ENCODE peak calls at places on chromosomes 7 and 10, in ten cellular contexts. One of them, this sample, is unnamed.

GRCh38 chr7:80791509-80791929 is 127.3 kb downstream of the SEMA3C start:
- DNase-seq in fibroblast of lung: no peak
- DNase-seq in dorsolateral prefrontal cortex: no peak
- DNase-seq in fibroblast of pulmonary artery: no peak
- DNase-seq in IMR-90: no peak
- DNase-seq in GM06990: no peak
- DNase-seq in astrocyte of the cerebellum: no peak
- DNase-seq in cardiac fibroblast: peak
- DNase-seq in brain microvascular endothelial cell: no peak
- DNase-seq in left ventricle myocardium inferior: no peak
- DNase-seq in this sample: no peak

GRCh38 chr7:154409703-154410311 is 357.6 kb downstream of the DPP6 start:
- DNase-seq in fibroblast of lung: peak
- DNase-seq in dorsolateral prefrontal cortex: no peak
- DNase-seq in fibroblast of pulmonary artery: peak
- DNase-seq in IMR-90: no peak
- DNase-seq in GM06990: no peak
- DNase-seq in astrocyte of the cerebellum: no peak
- DNase-seq in cardiac fibroblast: peak
- DNase-seq in brain microvascular endothelial cell: no peak
- DNase-seq in left ventricle myocardium inferior: no peak
- DNase-seq in this sample: no peak

GRCh38 chr10:60521974-60522405 is 132.3 kb upstream of the ANK3 start:
- DNase-seq in fibroblast of lung: no peak
- DNase-seq in dorsolateral prefrontal cortex: no peak
- DNase-seq in fibroblast of pulmonary artery: peak
- DNase-seq in IMR-90: peak
- DNase-seq in GM06990: no peak
- DNase-seq in astrocyte of the cerebellum: peak
- DNase-seq in cardiac fibroblast: peak
- DNase-seq in brain microvascular endothelial cell: peak
- DNase-seq in left ventricle myocardium inferior: no peak
- DNase-seq in this sample: no peak

GRCh38 chr7:128829391-128830166 is 627 bp upstream of the FLNC start:
- DNase-seq in fibroblast of lung: peak
- DNase-seq in dorsolateral prefrontal cortex: no peak
- DNase-seq in fibroblast of pulmonary artery: peak
- DNase-seq in IMR-90: peak
- DNase-seq in GM06990: no peak
- DNase-seq in astrocyte of the cerebellum: no peak
- DNase-seq in cardiac fibroblast: peak
- DNase-seq in brain microvascular endothelial cell: peak
- DNase-seq in left ventricle myocardium inferior: no peak
- DNase-seq in this sample: no peak

GRCh38 chr10:5040781-5041470 is 37.3 kb upstream of the AKR1C2 start:
- DNase-seq in fibroblast of lung: no peak
- DNase-seq in dorsolateral prefrontal cortex: no peak
- DNase-seq in fibroblast of pulmonary artery: peak
- DNase-seq in IMR-90: peak
- DNase-seq in GM06990: no peak
- DNase-seq in astrocyte of the cerebellum: no peak
- DNase-seq in cardiac fibroblast: no peak
- DNase-seq in brain microvascular endothelial cell: peak
- DNase-seq in left ventricle myocardium inferior: no peak
- DNase-seq in this sample: no peak

GRCh38 chr10:11901454-11902431 is 78.6 kb downstream of the PROSER2 start:
- DNase-seq in fibroblast of lung: no peak
- DNase-seq in dorsolateral prefrontal cortex: no peak
- DNase-seq in fibroblast of pulmonary artery: no peak
- DNase-seq in IMR-90: peak
- DNase-seq in GM06990: no peak
- DNase-seq in astrocyte of the cerebellum: no peak
- DNase-seq in cardiac fibroblast: peak
- DNase-seq in brain microvascular endothelial cell: no peak
- DNase-seq in left ventricle myocardium inferior: no peak
- DNase-seq in this sample: no peak

GRCh38 chr10:109966961-109967738 is 40.6 kb upstream of the ADD3 start:
- DNase-seq in fibroblast of lung: peak
- DNase-seq in dorsolateral prefrontal cortex: peak
- DNase-seq in fibroblast of pulmonary artery: peak
- DNase-seq in IMR-90: peak
- DNase-seq in GM06990: no peak
- DNase-seq in astrocyte of the cerebellum: no peak
- DNase-seq in cardiac fibroblast: peak
- DNase-seq in brain microvascular endothelial cell: peak
- DNase-seq in left ventricle myocardium inferior: peak
- DNase-seq in this sample: no peak

GRCh38 chr10:79066460-79067240 is 2.1 kb upstream of the ZMIZ1 start:
- DNase-seq in fibroblast of lung: peak
- DNase-seq in dorsolateral prefrontal cortex: no peak
- DNase-seq in fibroblast of pulmonary artery: peak
- DNase-seq in IMR-90: peak
- DNase-seq in GM06990: no peak
- DNase-seq in astrocyte of the cerebellum: no peak
- DNase-seq in cardiac fibroblast: peak
- DNase-seq in brain microvascular endothelial cell: no peak
- DNase-seq in left ventricle myocardium inferior: no peak
- DNase-seq in this sample: no peak

GRCh38 chr10:87547734-87548311 is 43.1 kb downstream of the MINPP1 start:
- DNase-seq in fibroblast of lung: peak
- DNase-seq in dorsolateral prefrontal cortex: no peak
- DNase-seq in fibroblast of pulmonary artery: peak
- DNase-seq in IMR-90: peak
- DNase-seq in GM06990: no peak
- DNase-seq in astrocyte of the cerebellum: no peak
- DNase-seq in cardiac fibroblast: peak
- DNase-seq in brain microvascular endothelial cell: peak
- DNase-seq in left ventricle myocardium inferior: no peak
- DNase-seq in this sample: no peak

GRCh38 chr10:49325131-49325915 is 26.4 kb downstream of the C10orf71 start:
- DNase-seq in fibroblast of lung: no peak
- DNase-seq in dorsolateral prefrontal cortex: no peak
- DNase-seq in fibroblast of pulmonary artery: no peak
- DNase-seq in IMR-90: no peak
- DNase-seq in GM06990: no peak
- DNase-seq in astrocyte of the cerebellum: no peak
- DNase-seq in cardiac fibroblast: no peak
- DNase-seq in brain microvascular endothelial cell: no peak
- DNase-seq in left ventricle myocardium inferior: no peak
- DNase-seq in this sample: no peak

DNA sequence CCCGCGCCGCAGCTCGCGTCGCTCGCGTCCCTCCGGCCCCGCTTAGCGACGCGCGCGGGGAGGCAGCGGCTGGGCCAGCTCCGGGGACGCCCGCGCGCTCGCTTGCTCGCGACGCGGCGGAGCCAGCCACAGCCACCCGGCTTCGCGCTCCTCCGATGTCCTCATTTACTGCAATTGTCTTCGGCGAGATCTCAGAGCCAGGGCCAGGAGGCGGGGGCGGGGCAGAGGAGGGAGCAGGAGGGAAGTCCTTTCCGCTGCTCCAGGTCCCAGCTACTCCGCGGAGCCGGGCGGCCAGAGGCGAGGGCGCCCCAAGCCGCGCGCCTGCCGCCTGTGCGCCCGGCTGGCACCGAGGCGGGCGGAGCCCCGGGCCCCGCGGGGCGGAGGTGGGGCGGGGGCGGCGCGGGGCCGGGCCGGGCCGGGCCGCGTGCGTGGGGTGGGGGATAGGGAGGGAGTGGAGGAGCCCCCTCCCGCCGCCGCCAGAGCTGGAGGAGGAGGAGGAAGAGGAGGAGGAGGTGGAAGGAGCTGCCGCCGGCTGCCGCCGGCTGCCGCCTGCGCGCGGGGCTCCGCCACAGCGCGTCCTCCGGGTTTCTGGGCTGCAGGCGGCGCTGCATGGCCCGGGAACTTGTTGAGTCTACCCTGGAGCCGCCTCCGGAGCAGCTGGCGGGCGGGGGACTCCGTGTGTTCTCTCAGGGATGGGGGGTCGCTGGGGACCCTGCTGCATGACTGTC is at the start of gene INSYN2A:
- DNase-seq in fibroblast of lung: peak
- DNase-seq in dorsolateral prefrontal cortex: no peak
- DNase-seq in fibroblast of pulmonary artery: peak
- DNase-seq in IMR-90: peak
- DNase-seq in GM06990: no peak
- DNase-seq in astrocyte of the cerebellum: no peak
- DNase-seq in cardiac fibroblast: peak
- DNase-seq in brain microvascular endothelial cell: peak
- DNase-seq in left ventricle myocardium inferior: peak
- DNase-seq in this sample: no peak
- H3K4me3 ChIP-seq in fibroblast of lung: peak
- H3K4me3 ChIP-seq in dorsolateral prefrontal cortex: peak
- H3K4me3 ChIP-seq in fibroblast of pulmonary artery: peak
- H3K4me3 ChIP-seq in IMR-90: peak
- H3K4me3 ChIP-seq in GM06990: no peak
- H3K4me3 ChIP-seq in astrocyte of the cerebellum: peak
- H3K4me3 ChIP-seq in cardiac fibroblast: peak
- H3K4me3 ChIP-seq in brain microvascular endothelial cell: peak
- H3K4me3 ChIP-seq in left ventricle myocardium inferior: peak
- H3K4me3 ChIP-seq in this sample: peak

GRCh38 chr7:35185908-35186731 is 67.8 kb downstream of the TBX20 start:
- DNase-seq in fibroblast of lung: peak
- DNase-seq in dorsolateral prefrontal cortex: peak
- DNase-seq in fibroblast of pulmonary artery: peak
- DNase-seq in IMR-90: peak
- DNase-seq in GM06990: no peak
- DNase-seq in astrocyte of the cerebellum: no peak
- DNase-seq in cardiac fibroblast: peak
- DNase-seq in brain microvascular endothelial cell: peak
- DNase-seq in left ventricle myocardium inferior: peak
- DNase-seq in this sample: no peak
- H3K4me3 ChIP-seq in fibroblast of lung: peak
- H3K4me3 ChIP-seq in dorsolateral prefrontal cortex: peak
- H3K4me3 ChIP-seq in fibroblast of pulmonary artery: peak
- H3K4me3 ChIP-seq in IMR-90: peak
- H3K4me3 ChIP-seq in GM06990: no peak
- H3K4me3 ChIP-seq in astrocyte of the cerebellum: peak
- H3K4me3 ChIP-seq in cardiac fibroblast: peak
- H3K4me3 ChIP-seq in brain microvascular endothelial cell: peak
- H3K4me3 ChIP-seq in left ventricle myocardium inferior: peak
- H3K4me3 ChIP-seq in this sample: peak

GRCh38 chr10:129032626-129033353 is 434.3 kb upstream of the MGMT start:
- DNase-seq in fibroblast of lung: no peak
- DNase-seq in dorsolateral prefrontal cortex: no peak
- DNase-seq in fibroblast of pulmonary artery: no peak
- DNase-seq in IMR-90: no peak
- DNase-seq in GM06990: no peak
- DNase-seq in astrocyte of the cerebellum: no peak
- DNase-seq in cardiac fibroblast: no peak
- DNase-seq in brain microvascular endothelial cell: no peak
- DNase-seq in left ventricle myocardium inferior: no peak
- DNase-seq in this sample: no peak

GRCh38 chr10:129031233-129032150 is 435.5 kb upstream of the MGMT start:
- DNase-seq in fibroblast of lung: peak
- DNase-seq in dorsolateral prefrontal cortex: peak
- DNase-seq in fibroblast of pulmonary artery: peak
- DNase-seq in IMR-90: peak
- DNase-seq in GM06990: peak
- DNase-seq in astrocyte of the cerebellum: peak
- DNase-seq in cardiac fibroblast: peak
- DNase-seq in brain microvascular endothelial cell: peak
- DNase-seq in left ventricle myocardium inferior: peak
- DNase-seq in this sample: no peak

GRCh38 chr10:129033354-129033729 is 433.7 kb upstream of the MGMT start:
- DNase-seq in fibroblast of lung: no peak
- DNase-seq in dorsolateral prefrontal cortex: no peak
- DNase-seq in fibroblast of pulmonary artery: no peak
- DNase-seq in IMR-90: no peak
- DNase-seq in GM06990: no peak
- DNase-seq in astrocyte of the cerebellum: no peak
- DNase-seq in cardiac fibroblast: no peak
- DNase-seq in brain microvascular endothelial cell: no peak
- DNase-seq in left ventricle myocardium inferior: no peak
- DNase-seq in this sample: no peak

GRCh38 chr10:129025774-129026173 is 441.3 kb upstream of the MGMT start:
- DNase-seq in fibroblast of lung: no peak
- DNase-seq in dorsolateral prefrontal cortex: no peak
- DNase-seq in fibroblast of pulmonary artery: no peak
- DNase-seq in IMR-90: no peak
- DNase-seq in GM06990: no peak
- DNase-seq in astrocyte of the cerebellum: no peak
- DNase-seq in cardiac fibroblast: no peak
- DNase-seq in brain microvascular endothelial cell: no peak
- DNase-seq in left ventricle myocardium inferior: no peak
- DNase-seq in this sample: no peak

GRCh38 chr10:129028425-129028824 is 438.6 kb upstream of the MGMT start:
- DNase-seq in fibroblast of lung: no peak
- DNase-seq in dorsolateral prefrontal cortex: no peak
- DNase-seq in fibroblast of pulmonary artery: no peak
- DNase-seq in IMR-90: no peak
- DNase-seq in GM06990: no peak
- DNase-seq in astrocyte of the cerebellum: no peak
- DNase-seq in cardiac fibroblast: no peak
- DNase-seq in brain microvascular endothelial cell: no peak
- DNase-seq in left ventricle myocardium inferior: no peak
- DNase-seq in this sample: no peak
- H3K4me3 ChIP-seq in fibroblast of lung: no peak
- H3K4me3 ChIP-seq in dorsolateral prefrontal cortex: no peak
- H3K4me3 ChIP-seq in fibroblast of pulmonary artery: no peak
- H3K4me3 ChIP-seq in IMR-90: no peak
- H3K4me3 ChIP-seq in GM06990: no peak
- H3K4me3 ChIP-seq in astrocyte of the cerebellum: no peak
- H3K4me3 ChIP-seq in cardiac fibroblast: no peak
- H3K4me3 ChIP-seq in brain microvascular endothelial cell: no peak
- H3K4me3 ChIP-seq in left ventricle myocardium inferior: no peak
- H3K4me3 ChIP-seq in this sample: no peak

GRCh38 chr7:150430465-150431085 is 19.9 kb upstream of the GIMAP8 start:
- DNase-seq in fibroblast of lung: no peak
- DNase-seq in dorsolateral prefrontal cortex: no peak
- DNase-seq in fibroblast of pulmonary artery: no peak
- DNase-seq in IMR-90: peak
- DNase-seq in GM06990: no peak
- DNase-seq in astrocyte of the cerebellum: no peak
- DNase-seq in cardiac fibroblast: no peak
- DNase-seq in brain microvascular endothelial cell: no peak
- DNase-seq in left ventricle myocardium inferior: no peak
- DNase-seq in this sample: no peak

GRCh38 chr7:150428671-150429451 is 21.6 kb upstream of the GIMAP8 start:
- DNase-seq in fibroblast of lung: peak
- DNase-seq in dorsolateral prefrontal cortex: no peak
- DNase-seq in fibroblast of pulmonary artery: peak
- DNase-seq in IMR-90: peak
- DNase-seq in GM06990: peak
- DNase-seq in astrocyte of the cerebellum: peak
- DNase-seq in cardiac fibroblast: peak
- DNase-seq in brain microvascular endothelial cell: peak
- DNase-seq in left ventricle myocardium inferior: no peak
- DNase-seq in this sample: peak

GRCh38 chr7:150431839-150432658 is 18.4 kb upstream of the GIMAP8 start:
- DNase-seq in fibroblast of lung: no peak
- DNase-seq in dorsolateral prefrontal cortex: no peak
- DNase-seq in fibroblast of pulmonary artery: no peak
- DNase-seq in IMR-90: no peak
- DNase-seq in GM06990: no peak
- DNase-seq in astrocyte of the cerebellum: no peak
- DNase-seq in cardiac fibroblast: no peak
- DNase-seq in brain microvascular endothelial cell: no peak
- DNase-seq in left ventricle myocardium inferior: no peak
- DNase-seq in this sample: no peak

GRCh38 chr7:150432915-150433892 is 17.2 kb upstream of the GIMAP8 start:
- DNase-seq in fibroblast of lung: no peak
- DNase-seq in dorsolateral prefrontal cortex: no peak
- DNase-seq in fibroblast of pulmonary artery: no peak
- DNase-seq in IMR-90: no peak
- DNase-seq in GM06990: peak
- DNase-seq in astrocyte of the cerebellum: no peak
- DNase-seq in cardiac fibroblast: no peak
- DNase-seq in brain microvascular endothelial cell: no peak
- DNase-seq in left ventricle myocardium inferior: no peak
- DNase-seq in this sample: no peak

GRCh38 chr7:150429699-150430098 is 20.7 kb upstream of the GIMAP8 start:
- DNase-seq in fibroblast of lung: no peak
- DNase-seq in dorsolateral prefrontal cortex: no peak
- DNase-seq in fibroblast of pulmonary artery: no peak
- DNase-seq in IMR-90: no peak
- DNase-seq in GM06990: no peak
- DNase-seq in astrocyte of the cerebellum: no peak
- DNase-seq in cardiac fibroblast: no peak
- DNase-seq in brain microvascular endothelial cell: no peak
- DNase-seq in left ventricle myocardium inferior: no peak
- DNase-seq in this sample: no peak
- H3K4me3 ChIP-seq in fibroblast of lung: no peak
- H3K4me3 ChIP-seq in dorsolateral prefrontal cortex: no peak
- H3K4me3 ChIP-seq in fibroblast of pulmonary artery: no peak
- H3K4me3 ChIP-seq in IMR-90: no peak
- H3K4me3 ChIP-seq in GM06990: no peak
- H3K4me3 ChIP-seq in astrocyte of the cerebellum: no peak
- H3K4me3 ChIP-seq in cardiac fibroblast: no peak
- H3K4me3 ChIP-seq in brain microvascular endothelial cell: no peak
- H3K4me3 ChIP-seq in left ventricle myocardium inferior: no peak
- H3K4me3 ChIP-seq in this sample: no peak

This sample was measured in breast epithelium.